ENCODE peak calls at places on chromosome 5, in five cellular contexts. Q, T, S, O and A are unnamed samples.

GRCh38 chr5:84436866-84437265 is 52.2 kb upstream of the EDIL3 start:
- DNase-seq in Q (no peak), T (no peak), S (no peak), O (no peak), A (no peak)

GRCh38 chr5:127203818-127204217 is 86.8 kb upstream of the MEGF10 start:
- DNase-seq in Q (peak), T (no peak), S (no peak), O (no peak), A (no peak)

GRCh38 chr5:40428129-40428528 is 251.6 kb upstream of the PTGER4 start:
- DNase-seq in Q (no peak), T (no peak), S (no peak), O (no peak), A (no peak)

GRCh38 chr5:119363271-119363670 is 7.5 kb downstream of the TNFAIP8 start:
- DNase-seq in Q (no peak), T (no peak), S (no peak), O (no peak), A (no peak)

GRCh38 chr5:64587370-64587769 is 81.6 kb downstream of the RGS7BP start:
- DNase-seq in Q (no peak), T (no peak), S (no peak), O (no peak), A (no peak)

GRCh38 chr5:139574641-139575312 is 13.6 kb downstream of the UBE2D2 start:
- DNase-seq in Q (no peak), T (no peak), S (peak), O (peak), A (peak)

GRCh38 chr5:95838552-95838951 is 16.0 kb upstream of the GLRX start:
- DNase-seq in Q (no peak), T (no peak), S (no peak), O (no peak), A (no peak)

GRCh38 chr5:146196459-146197048 is 6.9 kb upstream of the RBM27 start:
- DNase-seq in Q (no peak), T (no peak), S (no peak), O (no peak), A (no peak)

GRCh38 chr5:21802869-21803490 is 1050.2 kb downstream of the CDH12 start:
- DNase-seq in Q (no peak), T (no peak), S (peak), O (peak), A (peak)

GRCh38 chr5:80632700-80633099 is 21.8 kb upstream of the MSH3 start:
- DNase-seq in Q (no peak), T (no peak), S (no peak), O (no peak), A (no peak)

GRCh38 chr5:172144291-172144815 is 43.7 kb downstream of the STK10 start:
- DNase-seq in Q (no peak), T (no peak), S (peak), O (peak), A (no peak)

GRCh38 chr5:176994460-176995121 is 12.0 kb downstream of the UIMC1 start:
- DNase-seq in Q (no peak), T (peak), S (peak), O (no peak), A (peak)

GRCh38 chr5:172858990-172859811 is 25.1 kb downstream of the ERGIC1 start:
- DNase-seq in Q (no peak), T (no peak), S (peak), O (no peak), A (no peak)

GRCh38 chr5:141695627-141696180 is 13.7 kb upstream of the ARAP3 start:
- DNase-seq in Q (no peak), T (no peak), S (no peak), O (peak), A (no peak)

GRCh38 chr5:124124711-124125229 is 612.8 kb downstream of the CSNK1G3 start:
- DNase-seq in Q (no peak), T (no peak), S (no peak), O (no peak), A (no peak)

GRCh38 chr5:89849819-89850515 is 559.6 kb downstream of the CETN3 start:
- DNase-seq in Q (no peak), T (no peak), S (no peak), O (no peak), A (peak)
- H2AFZ ChIP-seq in Q (peak), T (peak), S (no peak), O (peak), A (peak)

GRCh38 chr5:102971693-102972293 is 148.1 kb downstream of the GIN1 start:
- DNase-seq in Q (peak), T (no peak), S (peak), O (no peak), A (peak)
- TF ChIP-seq CTCF in Q (peak), T (peak), S (peak), O (peak), A (peak)

GRCh38 chr5:158958048-158958994 is 141.4 kb downstream of the EBF1 start:
- DNase-seq in Q (no peak), T (peak), S (no peak), O (no peak), A (peak)

GRCh38 chr5:158953929-158954534 is 145.7 kb downstream of the EBF1 start:
- DNase-seq in Q (no peak), T (peak), S (no peak), O (no peak), A (no peak)

GRCh38 chr5:158955636-158956035 is 144.1 kb downstream of the EBF1 start:
- DNase-seq in Q (no peak), T (no peak), S (no peak), O (no peak), A (no peak)

GRCh38 chr5:158952951-158953350 is 146.8 kb downstream of the EBF1 start:
- DNase-seq in Q (no peak), T (no peak), S (no peak), O (no peak), A (no peak)

GRCh38 chr5:158957196-158957595 is 142.5 kb downstream of the EBF1 start:
- DNase-seq in Q (no peak), T (no peak), S (no peak), O (no peak), A (no peak)
- TF ChIP-seq REST in Q (no peak), T (no peak), S (no peak), O (no peak), A (no peak)

GRCh38 chr5:132458226-132458560 is 32.4 kb downstream of the IRF1 start:
- DNase-seq in Q (no peak), T (no peak), S (no peak), O (no peak), A (no peak)

GRCh38 chr5:132457371-132458225 is 33.0 kb downstream of the IRF1 start:
- DNase-seq in Q (no peak), T (no peak), S (peak), O (no peak), A (no peak)

GRCh38 chr5:132458651-132459030 is 31.9 kb downstream of the IRF1 start:
- DNase-seq in Q (no peak), T (no peak), S (no peak), O (no peak), A (no peak)

GRCh38 chr5:132455614-132456115 is 34.9 kb downstream of the IRF1 start:
- DNase-seq in Q (no peak), T (no peak), S (peak), O (no peak), A (peak)

GRCh38 chr5:132456553-132457361 is 33.8 kb downstream of the IRF1 start:
- DNase-seq in Q (no peak), T (peak), S (no peak), O (no peak), A (no peak)
- H2AFZ ChIP-seq in Q (no peak), T (no peak), S (peak), O (peak), A (peak)

GRCh38 chr5:134526483-134527155 is 1.1 kb downstream of the JADE2 start:
- DNase-seq in Q (peak), T (no peak), S (peak), O (peak), A (peak)

GRCh38 chr5:134524826-134525686 is at the start of gene JADE2:
- DNase-seq in Q (no peak), T (no peak), S (peak), O (peak), A (peak)

GRCh38 chr5:134523543-134524136 is 1.8 kb upstream of the JADE2 start:
- DNase-seq in Q (no peak), T (no peak), S (no peak), O (no peak), A (no peak)

GRCh38 chr5:134525687-134526482 is 415 bp downstream of the JADE2 start:
- DNase-seq in Q (no peak), T (no peak), S (peak), O (peak), A (peak)

GRCh38 chr5:134524219-134524825 is 1.1 kb upstream of the JADE2 start:
- DNase-seq in Q (no peak), T (no peak), S (no peak), O (peak), A (peak)
- TF ChIP-seq CTCF in Q (no peak), T (no peak), S (peak), O (no peak), A (peak)